ENCODE peak calls at places on chromosomes 13 and 19, in ten cellular contexts. B is psoas muscle; I is NCI-H146; Y is activated T-helper 1 cell treated with Interleukin-2 at 50 U/mL for 16 hours; J is H9; W is kidney epithelial cell; U is GM12891; T is hypothalamus; F is aorta; X is activated CD4-positive, alpha-beta memory T cell treated with anti-CD3 and anti-CD28 coated beads, Interleukin-2, amount 10 ng/mL, durations not matched to agents 7 days and 5 days. L is an unnamed sample.

GRCh38 chr19:11963566-11964355 is 1.1 kb upstream of the ZNF763 start:
- DNase-seq in B (peak), I (peak), Y (peak), J (peak), W (no peak), U (peak), T (peak), F (peak), X (peak), L (peak)

GRCh38 chr13:102897371-102898138 is 51.7 kb downstream of the ERCC5 start:
- DNase-seq in B (peak), I (no peak), Y (no peak), J (no peak), W (no peak), U (no peak), T (no peak), F (no peak), X (no peak), L (no peak)

GRCh38 chr13:102799544-102800144 is 725 bp downstream of the BIVM start:
- DNase-seq in B (no peak), I (peak), Y (no peak), J (peak), W (no peak), U (no peak), T (peak), F (peak), X (no peak), L (peak)

GRCh38 chr19:1220452-1221037 is 15.0 kb downstream of the STK11 start:
- DNase-seq in B (no peak), I (no peak), Y (no peak), J (no peak), W (no peak), U (no peak), T (no peak), F (no peak), X (no peak), L (no peak)

GRCh38 chr19:50547385-50548190 is 20.6 kb downstream of the LRRC4B start:
- DNase-seq in B (no peak), I (no peak), Y (no peak), J (no peak), W (no peak), U (no peak), T (no peak), F (no peak), X (no peak), L (no peak)

GRCh38 chr13:80338781-80339577 is 1.9 kb downstream of the SPRY2 start:
- DNase-seq in B (peak), I (peak), Y (no peak), J (peak), W (no peak), U (no peak), T (peak), F (peak), X (no peak), L (peak)

GRCh38 chr13:112854321-112854720 is 114.7 kb upstream of the MCF2L start:
- DNase-seq in B (no peak), I (no peak), Y (no peak), J (no peak), W (no peak), U (no peak), T (no peak), F (no peak), X (no peak), L (peak)

GRCh38 chr13:106205871-106206270 is 329.6 kb downstream of the EFNB2 start:
- DNase-seq in B (no peak), I (no peak), Y (no peak), J (no peak), W (no peak), U (no peak), T (no peak), F (no peak), X (no peak), L (no peak)

GRCh38 chr19:55440411-55441105 is 2.5 kb downstream of the SHISA7 start:
- DNase-seq in B (no peak), I (peak), Y (no peak), J (peak), W (no peak), U (no peak), T (no peak), F (no peak), X (no peak), L (no peak)

GRCh38 chr13:51396352-51396751 is 56.5 kb downstream of the INTS6 start:
- DNase-seq in B (no peak), I (no peak), Y (no peak), J (no peak), W (no peak), U (no peak), T (no peak), F (no peak), X (no peak), L (no peak)

GRCh38 chr13:99386495-99386894 is 79.3 kb upstream of the GPR183 start:
- DNase-seq in B (no peak), I (no peak), Y (no peak), J (peak), W (no peak), U (no peak), T (no peak), F (no peak), X (no peak), L (no peak)

GRCh38 chr19:1351324-1351947 is 32.3 kb upstream of the NDUFS7 start:
- DNase-seq in B (no peak), I (no peak), Y (no peak), J (no peak), W (no peak), U (no peak), T (no peak), F (no peak), X (no peak), L (no peak)

GRCh38 chr13:29707876-29708543 is 112.5 kb upstream of the SLC7A1 start:
- DNase-seq in B (no peak), I (peak), Y (peak), J (peak), W (no peak), U (peak), T (no peak), F (no peak), X (peak), L (no peak)

GRCh38 chr13:44458313-44458975 is 84.8 kb downstream of the SERP2 start:
- DNase-seq in B (no peak), I (no peak), Y (no peak), J (no peak), W (no peak), U (no peak), T (no peak), F (no peak), X (no peak), L (no peak)

GRCh38 chr19:50778906-50779430 is 8.7 kb downstream of the GPR32 start:
- DNase-seq in B (no peak), I (no peak), Y (no peak), J (no peak), W (no peak), U (no peak), T (no peak), F (no peak), X (no peak), L (no peak)

GRCh38 chr19:54532528-54532927 is 29.9 kb downstream of the LAIR2 start:
- DNase-seq in B (no peak), I (no peak), Y (no peak), J (no peak), W (no peak), U (peak), T (no peak), F (no peak), X (peak), L (no peak)

L was measured in suprapubic skin.